ENCODE peak calls at places on chromosome 2, in four cellular contexts. Z is WTC11, L is HepG2, I is K562. B is an unnamed sample.
A peak's percentile ranks its signal among the peaks of the same experiment; 100 is the strongest.

GRCh38 chr2:197008229-197008628 is 81.7 kb upstream of the PGAP1 start:
- DNase-seq in Z (no peak), L (no peak), I (no peak), B (no peak)

GRCh38 chr2:168343586-168343985 is 96.2 kb upstream of the STK39 start:
- DNase-seq in Z (no peak), L (no peak), I (no peak), B (no peak)

GRCh38 chr2:68193774-68194372 is 36.2 kb downstream of the PNO1 start:
- DNase-seq in Z (no peak), L (no peak), I (peak; percentile 16), B (no peak)

GRCh38 chr2:217325810-217326209 is 465.9 kb upstream of the TNP1 start:
- DNase-seq in Z (no peak), L (no peak), I (no peak), B (no peak)

GRCh38 chr2:224816816-224817215 is 100.7 kb upstream of the CCDC195 start:
- DNase-seq in Z (no peak), L (peak; percentile 5), I (no peak), B (no peak)

GRCh38 chr2:173371023-173371422 is 16.4 kb downstream of the CDCA7 start:
- DNase-seq in Z (no peak), L (no peak), I (no peak), B (no peak)

GRCh38 chr2:96409543-96410184 is 74.1 kb downstream of the NCAPH start:
- DNase-seq in Z (no peak), L (no peak), I (no peak), B (no peak)

GRCh38 chr2:240760576-240761246 is 59.3 kb downstream of the KIF1A start:
- DNase-seq in Z (no peak), L (peak; percentile 16), I (peak; percentile 31), B (no peak)

GRCh38 chr2:70181363-70181956 is 9.4 kb downstream of the C2orf42 start:
- DNase-seq in Z (no peak), L (no peak), I (no peak), B (peak; percentile 88)

GRCh38 chr2:33494877-33495641 is 18.6 kb downstream of the RASGRP3 start:
- DNase-seq in Z (no peak), L (no peak), I (no peak), B (no peak)

GRCh38 chr2:103387888-103388287 is 626.1 kb downstream of the TMEM182 start:
- DNase-seq in Z (no peak), L (no peak), I (no peak), B (no peak)

GRCh38 chr2:202056611-202057010 is 16.4 kb upstream of the KIAA2012 start:
- DNase-seq in Z (no peak), L (no peak), I (no peak), B (no peak)

GRCh38 chr2:113156278-113157107 is 17.3 kb upstream of the PSD4 start:
- DNase-seq in Z (peak; percentile 24), L (peak; percentile 85), I (no peak), B (no peak)

GRCh38 chr2:240234503-240234951 is 94.1 kb upstream of the OTOS start:
- DNase-seq in Z (no peak), L (no peak), I (no peak), B (no peak)

GRCh38 chr2:222903234-222904220 is 42.7 kb downstream of the ACSL3 start:
- DNase-seq in Z (no peak), L (peak; percentile 86), I (peak; percentile 11), B (no peak)

GRCh38 chr2:240764605-240765004 is 55.4 kb downstream of the KIF1A start:
- DNase-seq in Z (no peak), L (no peak), I (no peak), B (no peak)

GRCh38 chr2:176574415-176575236 is 305.4 kb downstream of the MTX2 start:
- DNase-seq in Z (no peak), L (no peak), I (no peak), B (no peak)

GRCh38 chr2:196718796-196719564 is 79.5 kb downstream of the CCDC150 start:
- DNase-seq in Z (peak; percentile 26), L (peak; percentile 79), I (peak; percentile 11), B (no peak)

GRCh38 chr2:45845566-45845965 is 194.1 kb downstream of the PRKCE start:
- DNase-seq in Z (no peak), L (no peak), I (no peak), B (no peak)

GRCh38 chr2:168432565-168433186 is 23.4 kb upstream of the CERS6 start:
- DNase-seq in Z (no peak), L (no peak), I (no peak), B (peak; percentile 65)

GRCh38 chr2:178397002-178397605 is 53.9 kb downstream of the PRKRA start:
- DNase-seq in Z (no peak), L (peak; percentile 46), I (peak; percentile 27), B (no peak)

GRCh38 chr2:51706220-51706619 is 674.3 kb upstream of the NRXN1 start:
- DNase-seq in Z (no peak), L (no peak), I (no peak), B (no peak)

GRCh38 chr2:187224989-187225388 is 223.1 kb downstream of the CALCRL start:
- DNase-seq in Z (peak; percentile 68), L (no peak), I (no peak), B (no peak)

GRCh38 chr2:217838409-217838831 is 164.4 kb downstream of the TNS1 start:
- DNase-seq in Z (no peak), L (no peak), I (no peak), B (no peak)

GRCh38 chr2:239943991-239944441 is 81.1 kb downstream of the NDUFA10 start:
- DNase-seq in Z (no peak), L (no peak), I (no peak), B (no peak)

GRCh38 chr2:241895732-241896641 is 26.5 kb downstream of the RTP5 start:
- DNase-seq in Z (no peak), L (no peak), I (no peak), B (no peak)

GRCh38 chr2:202317080-202317859 is 51.7 kb downstream of the NOP58 start:
- DNase-seq in Z (no peak), L (no peak), I (no peak), B (no peak)

GRCh38 chr2:1210352-1210751 is 202.9 kb upstream of the TPO start:
- DNase-seq in Z (no peak), L (no peak), I (no peak), B (no peak)

GRCh38 chr2:170271340-170271739 is 93.4 kb downstream of the MYO3B start:
- DNase-seq in Z (no peak), L (no peak), I (no peak), B (no peak)

GRCh38 chr2:152426801-152427200 is 91.8 kb downstream of the FMNL2 start:
- DNase-seq in Z (no peak), L (no peak), I (no peak), B (no peak)

GRCh38 chr2:26988165-26988879 is 17.9 kb downstream of the MAPRE3 start:
- DNase-seq in Z (no peak), L (no peak), I (no peak), B (no peak)

GRCh38 chr2:149617057-149617456 is 29.5 kb upstream of the MMADHC start:
- DNase-seq in Z (no peak), L (no peak), I (no peak), B (no peak)

GRCh38 chr2:27762951-27763906 is 8.3 kb upstream of the MRPL33 start:
- DNase-seq in Z (no peak), L (peak; percentile 93), I (no peak), B (no peak)

GRCh38 chr2:69997296-69998184 is 36.1 kb upstream of the ASPRV1 start:
- DNase-seq in Z (no peak), L (no peak), I (peak; percentile 68), B (no peak)

GRCh38 chr2:6069354-6069753 is 377.2 kb downstream of the SOX11 start:
- DNase-seq in Z (no peak), L (no peak), I (no peak), B (no peak)

GRCh38 chr2:27014771-27015433 is 17.9 kb upstream of the TMEM214 start:
- DNase-seq in Z (no peak), L (peak; percentile 52), I (no peak), B (no peak)

GRCh38 chr2:219870023-219870422 is 242.6 kb downstream of the SLC4A3 start:
- DNase-seq in Z (no peak), L (no peak), I (no peak), B (no peak)
- TF ChIP-seq CREM in Z (no peak), L (no peak), I (no peak), B (no peak)

GRCh38 chr2:74199275-74199701 is 873 bp downstream of the MTHFD2 start:
- DNase-seq in Z (no peak), L (no peak), I (no peak), B (no peak)

GRCh38 chr2:74199871-74200305 is 1.5 kb downstream of the MTHFD2 start:
- DNase-seq in Z (no peak), L (no peak), I (no peak), B (no peak)

GRCh38 chr2:74198461-74199274 is at the start of gene MTHFD2:
- DNase-seq in Z (peak; percentile 95), L (peak; percentile 97), I (peak; percentile 93), B (peak; percentile 90)

GRCh38 chr2:74197049-74197448 is 1.4 kb upstream of the MTHFD2 start:
- DNase-seq in Z (no peak), L (no peak), I (no peak), B (no peak)

DNA sequence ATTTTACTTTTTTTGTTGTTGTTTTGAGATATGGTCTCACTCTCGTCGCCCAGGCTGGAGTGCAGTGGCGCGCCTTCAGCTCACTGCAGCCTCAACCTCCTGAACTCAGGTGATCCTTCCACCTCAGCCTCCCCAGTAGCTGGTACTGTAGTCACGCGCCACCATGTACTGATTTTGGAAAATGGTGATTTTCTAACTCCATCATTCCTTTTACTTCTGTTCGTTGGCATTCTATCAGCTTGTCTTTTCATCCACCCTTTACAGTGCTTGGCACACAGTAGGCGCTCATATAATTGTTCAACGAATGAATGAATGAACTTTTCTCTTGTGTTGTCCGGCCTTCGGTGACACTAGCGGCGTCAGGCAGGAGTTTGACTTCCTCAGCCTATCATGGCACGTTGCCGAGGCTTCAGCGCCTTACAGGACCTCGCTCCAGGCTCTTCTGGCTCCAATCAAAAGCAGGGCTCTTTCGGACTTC is 393 bp upstream of the MTHFD2 start:
- DNase-seq in Z (no peak), L (no peak), I (no peak), B (no peak)
- TF ChIP-seq CREM in Z (no peak), L (no peak), I (no peak), B (no peak)

GRCh38 chr2:226273440-226273839 is 526.2 kb downstream of the IRS1 start:
- DNase-seq in Z (no peak), L (no peak), I (no peak), B (no peak)
- TF ChIP-seq CREM in Z (no peak), L (no peak), I (no peak), B (no peak)

DNA sequence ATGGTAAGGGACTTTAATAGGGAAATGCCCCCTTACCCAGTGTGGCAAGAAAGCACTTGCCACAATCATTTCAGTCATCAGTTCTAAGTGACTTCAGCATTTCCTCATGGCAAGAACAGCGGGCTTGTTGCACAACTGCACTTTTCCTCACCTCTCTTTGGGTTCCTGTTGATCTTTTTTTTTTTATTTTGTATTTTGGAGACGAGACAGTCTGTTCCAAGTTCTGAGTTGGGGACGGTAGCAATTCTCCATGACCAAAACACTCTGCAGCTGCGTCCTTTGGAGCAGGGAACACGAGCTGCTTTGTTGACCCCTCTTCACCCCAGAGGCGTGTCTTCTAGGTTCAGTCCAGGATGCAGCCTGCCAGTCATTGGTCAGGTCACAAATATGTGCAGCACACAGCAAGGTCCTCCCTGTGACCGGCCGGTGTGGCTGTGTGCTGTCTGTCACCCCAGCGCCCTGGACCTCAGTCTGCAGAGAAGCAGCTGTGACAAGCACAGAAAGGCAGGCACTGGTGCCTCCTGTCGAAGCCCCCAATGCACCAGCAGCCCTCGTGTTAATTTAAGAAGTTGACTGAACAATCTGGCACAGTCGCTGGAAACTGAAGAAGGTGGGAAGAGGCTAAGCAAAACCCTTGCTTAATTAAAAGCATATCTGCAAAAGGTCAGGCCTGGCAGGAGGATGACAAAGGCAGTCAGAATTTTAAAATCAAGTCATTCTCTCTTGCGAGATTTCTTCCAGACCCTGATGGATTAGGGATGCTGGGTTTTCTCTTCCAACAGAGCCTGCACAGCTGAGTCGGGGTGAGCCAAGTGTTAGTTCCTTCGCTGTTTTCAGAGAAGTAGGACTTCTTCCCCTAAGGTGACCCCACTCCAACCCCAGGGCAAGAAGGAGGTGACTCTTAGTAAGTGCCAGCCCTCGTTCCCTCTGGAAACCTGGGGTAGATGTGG is 96.7 kb upstream of the COPS8 start:
- DNase-seq in Z (no peak), L (peak; percentile 29), I (no peak), B (no peak)
- TF ChIP-seq CREM in Z (no peak), L (no peak), I (no peak), B (no peak)

B was measured in GM12878.